ENCODE peak calls at places on chromosomes 16 and 17, in nine cellular contexts. One of them, this sample, is unnamed.

GRCh38 chr17:1035546-1036170 is 38.7 kb downstream of the TIMM22 start:
- DNase-seq in psoas muscle: no peak
- DNase-seq in stimulated activated CD4-positive, alpha-beta T cell treated with anti-CD3 and anti-CD28 coated beads, Interleukin-2, amount 100 ng/mL, for 24 hours: no peak
- DNase-seq in colonic mucosa: no peak
- DNase-seq in COR-L47: no peak
- DNase-seq in activated CD4-positive, alpha-beta T cell treated with anti-CD3 and anti-CD28 coated beads, Interleukin-2, amount 50 U/mL, for 1 hour: no peak
- DNase-seq in fibroblast of the aortic adventitia: no peak
- DNase-seq in AML-193: no peak
- DNase-seq in kidney glomerular epithelial cell: no peak
- DNase-seq in this sample: no peak

GRCh38 chr16:22206847-22207714 is 1.0 kb downstream of the EEF2K start:
- DNase-seq in psoas muscle: peak
- DNase-seq in stimulated activated CD4-positive, alpha-beta T cell treated with anti-CD3 and anti-CD28 coated beads, Interleukin-2, amount 100 ng/mL, for 24 hours: peak
- DNase-seq in colonic mucosa: peak
- DNase-seq in COR-L47: peak
- DNase-seq in activated CD4-positive, alpha-beta T cell treated with anti-CD3 and anti-CD28 coated beads, Interleukin-2, amount 50 U/mL, for 1 hour: peak
- DNase-seq in fibroblast of the aortic adventitia: peak
- DNase-seq in AML-193: peak
- DNase-seq in kidney glomerular epithelial cell: peak
- DNase-seq in this sample: peak

GRCh38 chr17:70865993-70866804 is 696.9 kb downstream of the KCNJ2 start:
- DNase-seq in psoas muscle: no peak
- DNase-seq in stimulated activated CD4-positive, alpha-beta T cell treated with anti-CD3 and anti-CD28 coated beads, Interleukin-2, amount 100 ng/mL, for 24 hours: no peak
- DNase-seq in colonic mucosa: no peak
- DNase-seq in COR-L47: no peak
- DNase-seq in activated CD4-positive, alpha-beta T cell treated with anti-CD3 and anti-CD28 coated beads, Interleukin-2, amount 50 U/mL, for 1 hour: no peak
- DNase-seq in fibroblast of the aortic adventitia: no peak
- DNase-seq in AML-193: no peak
- DNase-seq in kidney glomerular epithelial cell: no peak
- DNase-seq in this sample: no peak

GRCh38 chr17:44919885-44920564 is 4.7 kb upstream of the GFAP start:
- DNase-seq in psoas muscle: peak
- DNase-seq in stimulated activated CD4-positive, alpha-beta T cell treated with anti-CD3 and anti-CD28 coated beads, Interleukin-2, amount 100 ng/mL, for 24 hours: peak
- DNase-seq in colonic mucosa: peak
- DNase-seq in COR-L47: peak
- DNase-seq in activated CD4-positive, alpha-beta T cell treated with anti-CD3 and anti-CD28 coated beads, Interleukin-2, amount 50 U/mL, for 1 hour: peak
- DNase-seq in fibroblast of the aortic adventitia: peak
- DNase-seq in AML-193: peak
- DNase-seq in kidney glomerular epithelial cell: peak
- DNase-seq in this sample: peak

GRCh38 chr16:46673320-46674013 is 15.5 kb downstream of the VPS35 start:
- DNase-seq in psoas muscle: peak
- DNase-seq in stimulated activated CD4-positive, alpha-beta T cell treated with anti-CD3 and anti-CD28 coated beads, Interleukin-2, amount 100 ng/mL, for 24 hours: peak
- DNase-seq in colonic mucosa: no peak
- DNase-seq in COR-L47: peak
- DNase-seq in activated CD4-positive, alpha-beta T cell treated with anti-CD3 and anti-CD28 coated beads, Interleukin-2, amount 50 U/mL, for 1 hour: peak
- DNase-seq in fibroblast of the aortic adventitia: peak
- DNase-seq in AML-193: peak
- DNase-seq in kidney glomerular epithelial cell: peak
- DNase-seq in this sample: peak

GRCh38 chr17:75010683-75011406 is 1.6 kb upstream of the MRPL58 start:
- DNase-seq in psoas muscle: no peak
- DNase-seq in stimulated activated CD4-positive, alpha-beta T cell treated with anti-CD3 and anti-CD28 coated beads, Interleukin-2, amount 100 ng/mL, for 24 hours: no peak
- DNase-seq in colonic mucosa: peak
- DNase-seq in COR-L47: peak
- DNase-seq in activated CD4-positive, alpha-beta T cell treated with anti-CD3 and anti-CD28 coated beads, Interleukin-2, amount 50 U/mL, for 1 hour: no peak
- DNase-seq in fibroblast of the aortic adventitia: peak
- DNase-seq in AML-193: no peak
- DNase-seq in kidney glomerular epithelial cell: peak
- DNase-seq in this sample: no peak

GRCh38 chr17:79991924-79992656 is 43.6 kb downstream of the TBC1D16 start:
- DNase-seq in psoas muscle: no peak
- DNase-seq in stimulated activated CD4-positive, alpha-beta T cell treated with anti-CD3 and anti-CD28 coated beads, Interleukin-2, amount 100 ng/mL, for 24 hours: no peak
- DNase-seq in colonic mucosa: peak
- DNase-seq in COR-L47: no peak
- DNase-seq in activated CD4-positive, alpha-beta T cell treated with anti-CD3 and anti-CD28 coated beads, Interleukin-2, amount 50 U/mL, for 1 hour: no peak
- DNase-seq in fibroblast of the aortic adventitia: no peak
- DNase-seq in AML-193: no peak
- DNase-seq in kidney glomerular epithelial cell: no peak
- DNase-seq in this sample: no peak

GRCh38 chr17:8162997-8163977 is 539 bp upstream of the VAMP2 start:
- DNase-seq in psoas muscle: peak
- DNase-seq in stimulated activated CD4-positive, alpha-beta T cell treated with anti-CD3 and anti-CD28 coated beads, Interleukin-2, amount 100 ng/mL, for 24 hours: peak
- DNase-seq in colonic mucosa: peak
- DNase-seq in COR-L47: no peak
- DNase-seq in activated CD4-positive, alpha-beta T cell treated with anti-CD3 and anti-CD28 coated beads, Interleukin-2, amount 50 U/mL, for 1 hour: no peak
- DNase-seq in fibroblast of the aortic adventitia: no peak
- DNase-seq in AML-193: no peak
- DNase-seq in kidney glomerular epithelial cell: no peak
- DNase-seq in this sample: no peak

GRCh38 chr17:57810740-57811632 is 38.9 kb downstream of the MRPS23 start:
- DNase-seq in psoas muscle: peak
- DNase-seq in stimulated activated CD4-positive, alpha-beta T cell treated with anti-CD3 and anti-CD28 coated beads, Interleukin-2, amount 100 ng/mL, for 24 hours: no peak
- DNase-seq in colonic mucosa: peak
- DNase-seq in COR-L47: peak
- DNase-seq in activated CD4-positive, alpha-beta T cell treated with anti-CD3 and anti-CD28 coated beads, Interleukin-2, amount 50 U/mL, for 1 hour: no peak
- DNase-seq in fibroblast of the aortic adventitia: peak
- DNase-seq in AML-193: peak
- DNase-seq in kidney glomerular epithelial cell: peak
- DNase-seq in this sample: no peak

GRCh38 chr17:27385626-27386025 is 70.6 kb upstream of the KSR1 start:
- DNase-seq in psoas muscle: no peak
- DNase-seq in stimulated activated CD4-positive, alpha-beta T cell treated with anti-CD3 and anti-CD28 coated beads, Interleukin-2, amount 100 ng/mL, for 24 hours: no peak
- DNase-seq in colonic mucosa: no peak
- DNase-seq in COR-L47: no peak
- DNase-seq in activated CD4-positive, alpha-beta T cell treated with anti-CD3 and anti-CD28 coated beads, Interleukin-2, amount 50 U/mL, for 1 hour: no peak
- DNase-seq in fibroblast of the aortic adventitia: no peak
- DNase-seq in AML-193: no peak
- DNase-seq in kidney glomerular epithelial cell: no peak
- DNase-seq in this sample: no peak

GRCh38 chr17:78628547-78629435 is 51.6 kb upstream of the DNAH17 start:
- DNase-seq in psoas muscle: no peak
- DNase-seq in stimulated activated CD4-positive, alpha-beta T cell treated with anti-CD3 and anti-CD28 coated beads, Interleukin-2, amount 100 ng/mL, for 24 hours: no peak
- DNase-seq in colonic mucosa: no peak
- DNase-seq in COR-L47: no peak
- DNase-seq in activated CD4-positive, alpha-beta T cell treated with anti-CD3 and anti-CD28 coated beads, Interleukin-2, amount 50 U/mL, for 1 hour: no peak
- DNase-seq in fibroblast of the aortic adventitia: no peak
- DNase-seq in AML-193: no peak
- DNase-seq in kidney glomerular epithelial cell: no peak
- DNase-seq in this sample: no peak

GRCh38 chr17:40452074-40452787 is 9.0 kb downstream of the IGFBP4 start:
- DNase-seq in psoas muscle: no peak
- DNase-seq in stimulated activated CD4-positive, alpha-beta T cell treated with anti-CD3 and anti-CD28 coated beads, Interleukin-2, amount 100 ng/mL, for 24 hours: no peak
- DNase-seq in colonic mucosa: no peak
- DNase-seq in COR-L47: no peak
- DNase-seq in activated CD4-positive, alpha-beta T cell treated with anti-CD3 and anti-CD28 coated beads, Interleukin-2, amount 50 U/mL, for 1 hour: no peak
- DNase-seq in fibroblast of the aortic adventitia: peak
- DNase-seq in AML-193: no peak
- DNase-seq in kidney glomerular epithelial cell: no peak
- DNase-seq in this sample: no peak

GRCh38 chr16:56332464-56333079 is 92.8 kb downstream of the AMFR start:
- DNase-seq in psoas muscle: peak
- DNase-seq in stimulated activated CD4-positive, alpha-beta T cell treated with anti-CD3 and anti-CD28 coated beads, Interleukin-2, amount 100 ng/mL, for 24 hours: no peak
- DNase-seq in colonic mucosa: peak
- DNase-seq in COR-L47: no peak
- DNase-seq in activated CD4-positive, alpha-beta T cell treated with anti-CD3 and anti-CD28 coated beads, Interleukin-2, amount 50 U/mL, for 1 hour: no peak
- DNase-seq in fibroblast of the aortic adventitia: peak
- DNase-seq in AML-193: peak
- DNase-seq in kidney glomerular epithelial cell: peak
- DNase-seq in this sample: no peak

GRCh38 chr17:20968913-20969616 is 73.7 kb downstream of the USP22 start:
- DNase-seq in psoas muscle: no peak
- DNase-seq in stimulated activated CD4-positive, alpha-beta T cell treated with anti-CD3 and anti-CD28 coated beads, Interleukin-2, amount 100 ng/mL, for 24 hours: no peak
- DNase-seq in colonic mucosa: no peak
- DNase-seq in COR-L47: no peak
- DNase-seq in activated CD4-positive, alpha-beta T cell treated with anti-CD3 and anti-CD28 coated beads, Interleukin-2, amount 50 U/mL, for 1 hour: no peak
- DNase-seq in fibroblast of the aortic adventitia: no peak
- DNase-seq in AML-193: no peak
- DNase-seq in kidney glomerular epithelial cell: no peak
- DNase-seq in this sample: peak

GRCh38 chr17:70366421-70366820 is 197.1 kb downstream of the KCNJ2 start:
- DNase-seq in psoas muscle: no peak
- DNase-seq in stimulated activated CD4-positive, alpha-beta T cell treated with anti-CD3 and anti-CD28 coated beads, Interleukin-2, amount 100 ng/mL, for 24 hours: no peak
- DNase-seq in colonic mucosa: no peak
- DNase-seq in COR-L47: no peak
- DNase-seq in activated CD4-positive, alpha-beta T cell treated with anti-CD3 and anti-CD28 coated beads, Interleukin-2, amount 50 U/mL, for 1 hour: no peak
- DNase-seq in fibroblast of the aortic adventitia: no peak
- DNase-seq in AML-193: no peak
- DNase-seq in kidney glomerular epithelial cell: no peak
- DNase-seq in this sample: no peak

GRCh38 chr17:57110152-57110542 is 25.1 kb downstream of the AKAP1 start:
- DNase-seq in psoas muscle: peak
- DNase-seq in stimulated activated CD4-positive, alpha-beta T cell treated with anti-CD3 and anti-CD28 coated beads, Interleukin-2, amount 100 ng/mL, for 24 hours: no peak
- DNase-seq in colonic mucosa: no peak
- DNase-seq in COR-L47: no peak
- DNase-seq in activated CD4-positive, alpha-beta T cell treated with anti-CD3 and anti-CD28 coated beads, Interleukin-2, amount 50 U/mL, for 1 hour: no peak
- DNase-seq in fibroblast of the aortic adventitia: no peak
- DNase-seq in AML-193: no peak
- DNase-seq in kidney glomerular epithelial cell: no peak
- DNase-seq in this sample: no peak

GRCh38 chr17:9766970-9767369 is 24.4 kb downstream of the DHRS7C start:
- DNase-seq in psoas muscle: no peak
- DNase-seq in stimulated activated CD4-positive, alpha-beta T cell treated with anti-CD3 and anti-CD28 coated beads, Interleukin-2, amount 100 ng/mL, for 24 hours: no peak
- DNase-seq in colonic mucosa: no peak
- DNase-seq in COR-L47: no peak
- DNase-seq in activated CD4-positive, alpha-beta T cell treated with anti-CD3 and anti-CD28 coated beads, Interleukin-2, amount 50 U/mL, for 1 hour: no peak
- DNase-seq in fibroblast of the aortic adventitia: no peak
- DNase-seq in AML-193: no peak
- DNase-seq in kidney glomerular epithelial cell: no peak
- DNase-seq in this sample: no peak

GRCh38 chr16:89815639-89816348 is 653 bp downstream of the FANCA start:
- DNase-seq in psoas muscle: no peak
- DNase-seq in stimulated activated CD4-positive, alpha-beta T cell treated with anti-CD3 and anti-CD28 coated beads, Interleukin-2, amount 100 ng/mL, for 24 hours: no peak
- DNase-seq in colonic mucosa: no peak
- DNase-seq in COR-L47: no peak
- DNase-seq in activated CD4-positive, alpha-beta T cell treated with anti-CD3 and anti-CD28 coated beads, Interleukin-2, amount 50 U/mL, for 1 hour: no peak
- DNase-seq in fibroblast of the aortic adventitia: no peak
- DNase-seq in AML-193: peak
- DNase-seq in kidney glomerular epithelial cell: no peak
- DNase-seq in this sample: no peak

GRCh38 chr16:68792465-68793324 is 50.6 kb upstream of the TANGO6 start:
- DNase-seq in psoas muscle: no peak
- DNase-seq in stimulated activated CD4-positive, alpha-beta T cell treated with anti-CD3 and anti-CD28 coated beads, Interleukin-2, amount 100 ng/mL, for 24 hours: no peak
- DNase-seq in colonic mucosa: peak
- DNase-seq in COR-L47: no peak
- DNase-seq in activated CD4-positive, alpha-beta T cell treated with anti-CD3 and anti-CD28 coated beads, Interleukin-2, amount 50 U/mL, for 1 hour: no peak
- DNase-seq in fibroblast of the aortic adventitia: peak
- DNase-seq in AML-193: no peak
- DNase-seq in kidney glomerular epithelial cell: peak
- DNase-seq in this sample: no peak

GRCh38 chr16:19499481-19499880 is 22.4 kb downstream of the GDE1 start:
- DNase-seq in psoas muscle: no peak
- DNase-seq in stimulated activated CD4-positive, alpha-beta T cell treated with anti-CD3 and anti-CD28 coated beads, Interleukin-2, amount 100 ng/mL, for 24 hours: no peak
- DNase-seq in colonic mucosa: no peak
- DNase-seq in COR-L47: no peak
- DNase-seq in activated CD4-positive, alpha-beta T cell treated with anti-CD3 and anti-CD28 coated beads, Interleukin-2, amount 50 U/mL, for 1 hour: no peak
- DNase-seq in fibroblast of the aortic adventitia: no peak
- DNase-seq in AML-193: no peak
- DNase-seq in kidney glomerular epithelial cell: no peak
- DNase-seq in this sample: no peak

GRCh38 chr16:88086571-88087516 is 135.6 kb downstream of the BANP start:
- DNase-seq in psoas muscle: no peak
- DNase-seq in stimulated activated CD4-positive, alpha-beta T cell treated with anti-CD3 and anti-CD28 coated beads, Interleukin-2, amount 100 ng/mL, for 24 hours: no peak
- DNase-seq in colonic mucosa: no peak
- DNase-seq in COR-L47: no peak
- DNase-seq in activated CD4-positive, alpha-beta T cell treated with anti-CD3 and anti-CD28 coated beads, Interleukin-2, amount 50 U/mL, for 1 hour: no peak
- DNase-seq in fibroblast of the aortic adventitia: no peak
- DNase-seq in AML-193: no peak
- DNase-seq in kidney glomerular epithelial cell: no peak
- DNase-seq in this sample: no peak

GRCh38 chr16:9077001-9077809 is 14.2 kb upstream of the HAPSTR1 start:
- DNase-seq in psoas muscle: no peak
- DNase-seq in stimulated activated CD4-positive, alpha-beta T cell treated with anti-CD3 and anti-CD28 coated beads, Interleukin-2, amount 100 ng/mL, for 24 hours: peak
- DNase-seq in colonic mucosa: no peak
- DNase-seq in COR-L47: no peak
- DNase-seq in activated CD4-positive, alpha-beta T cell treated with anti-CD3 and anti-CD28 coated beads, Interleukin-2, amount 50 U/mL, for 1 hour: no peak
- DNase-seq in fibroblast of the aortic adventitia: peak
- DNase-seq in AML-193: peak
- DNase-seq in kidney glomerular epithelial cell: peak
- DNase-seq in this sample: no peak

GRCh38 chr17:66143657-66144282 is 48.2 kb downstream of the CEP112 start:
- DNase-seq in psoas muscle: no peak
- DNase-seq in stimulated activated CD4-positive, alpha-beta T cell treated with anti-CD3 and anti-CD28 coated beads, Interleukin-2, amount 100 ng/mL, for 24 hours: no peak
- DNase-seq in colonic mucosa: peak
- DNase-seq in COR-L47: no peak
- DNase-seq in activated CD4-positive, alpha-beta T cell treated with anti-CD3 and anti-CD28 coated beads, Interleukin-2, amount 50 U/mL, for 1 hour: no peak
- DNase-seq in fibroblast of the aortic adventitia: no peak
- DNase-seq in AML-193: no peak
- DNase-seq in kidney glomerular epithelial cell: no peak
- DNase-seq in this sample: no peak

GRCh38 chr17:47705536-47706481 is 11.8 kb downstream of the TBKBP1 start:
- DNase-seq in psoas muscle: no peak
- DNase-seq in stimulated activated CD4-positive, alpha-beta T cell treated with anti-CD3 and anti-CD28 coated beads, Interleukin-2, amount 100 ng/mL, for 24 hours: peak
- DNase-seq in colonic mucosa: no peak
- DNase-seq in COR-L47: no peak
- DNase-seq in activated CD4-positive, alpha-beta T cell treated with anti-CD3 and anti-CD28 coated beads, Interleukin-2, amount 50 U/mL, for 1 hour: peak
- DNase-seq in fibroblast of the aortic adventitia: no peak
- DNase-seq in AML-193: no peak
- DNase-seq in kidney glomerular epithelial cell: no peak
- DNase-seq in this sample: no peak

GRCh38 chr17:1252203-1252608 is 18.0 kb upstream of the BHLHA9 start:
- DNase-seq in psoas muscle: peak
- DNase-seq in stimulated activated CD4-positive, alpha-beta T cell treated with anti-CD3 and anti-CD28 coated beads, Interleukin-2, amount 100 ng/mL, for 24 hours: no peak
- DNase-seq in colonic mucosa: peak
- DNase-seq in COR-L47: peak
- DNase-seq in activated CD4-positive, alpha-beta T cell treated with anti-CD3 and anti-CD28 coated beads, Interleukin-2, amount 50 U/mL, for 1 hour: no peak
- DNase-seq in fibroblast of the aortic adventitia: peak
- DNase-seq in AML-193: no peak
- DNase-seq in kidney glomerular epithelial cell: no peak
- DNase-seq in this sample: no peak

GRCh38 chr16:75308011-75308410 is 56.6 kb upstream of the BCAR1 start:
- DNase-seq in psoas muscle: no peak
- DNase-seq in stimulated activated CD4-positive, alpha-beta T cell treated with anti-CD3 and anti-CD28 coated beads, Interleukin-2, amount 100 ng/mL, for 24 hours: no peak
- DNase-seq in colonic mucosa: no peak
- DNase-seq in COR-L47: no peak
- DNase-seq in activated CD4-positive, alpha-beta T cell treated with anti-CD3 and anti-CD28 coated beads, Interleukin-2, amount 50 U/mL, for 1 hour: no peak
- DNase-seq in fibroblast of the aortic adventitia: no peak
- DNase-seq in AML-193: no peak
- DNase-seq in kidney glomerular epithelial cell: no peak
- DNase-seq in this sample: no peak

GRCh38 chr17:65531508-65532431 is 29.7 kb downstream of the AXIN2 start:
- DNase-seq in psoas muscle: peak
- DNase-seq in stimulated activated CD4-positive, alpha-beta T cell treated with anti-CD3 and anti-CD28 coated beads, Interleukin-2, amount 100 ng/mL, for 24 hours: no peak
- DNase-seq in colonic mucosa: no peak
- DNase-seq in COR-L47: peak
- DNase-seq in activated CD4-positive, alpha-beta T cell treated with anti-CD3 and anti-CD28 coated beads, Interleukin-2, amount 50 U/mL, for 1 hour: no peak
- DNase-seq in fibroblast of the aortic adventitia: peak
- DNase-seq in AML-193: no peak
- DNase-seq in kidney glomerular epithelial cell: no peak
- DNase-seq in this sample: no peak

GRCh38 chr16:85988306-85988705 is 89.3 kb downstream of the IRF8 start:
- DNase-seq in psoas muscle: no peak
- DNase-seq in stimulated activated CD4-positive, alpha-beta T cell treated with anti-CD3 and anti-CD28 coated beads, Interleukin-2, amount 100 ng/mL, for 24 hours: no peak
- DNase-seq in colonic mucosa: no peak
- DNase-seq in COR-L47: no peak
- DNase-seq in activated CD4-positive, alpha-beta T cell treated with anti-CD3 and anti-CD28 coated beads, Interleukin-2, amount 50 U/mL, for 1 hour: no peak
- DNase-seq in fibroblast of the aortic adventitia: no peak
- DNase-seq in AML-193: no peak
- DNase-seq in kidney glomerular epithelial cell: no peak
- DNase-seq in this sample: no peak

GRCh38 chr17:15651583-15652110 is 32.1 kb upstream of the FBXW10B start:
- DNase-seq in psoas muscle: peak
- DNase-seq in stimulated activated CD4-positive, alpha-beta T cell treated with anti-CD3 and anti-CD28 coated beads, Interleukin-2, amount 100 ng/mL, for 24 hours: no peak
- DNase-seq in colonic mucosa: peak
- DNase-seq in COR-L47: peak
- DNase-seq in activated CD4-positive, alpha-beta T cell treated with anti-CD3 and anti-CD28 coated beads, Interleukin-2, amount 50 U/mL, for 1 hour: no peak
- DNase-seq in fibroblast of the aortic adventitia: peak
- DNase-seq in AML-193: peak
- DNase-seq in kidney glomerular epithelial cell: peak
- DNase-seq in this sample: peak

GRCh38 chr16:24758986-24759385 is 29.5 kb downstream of the TNRC6A start:
- DNase-seq in psoas muscle: no peak
- DNase-seq in stimulated activated CD4-positive, alpha-beta T cell treated with anti-CD3 and anti-CD28 coated beads, Interleukin-2, amount 100 ng/mL, for 24 hours: no peak
- DNase-seq in colonic mucosa: no peak
- DNase-seq in COR-L47: no peak
- DNase-seq in activated CD4-positive, alpha-beta T cell treated with anti-CD3 and anti-CD28 coated beads, Interleukin-2, amount 50 U/mL, for 1 hour: no peak
- DNase-seq in fibroblast of the aortic adventitia: no peak
- DNase-seq in AML-193: no peak
- DNase-seq in kidney glomerular epithelial cell: no peak
- DNase-seq in this sample: no peak

GRCh38 chr16:20866792-20867191 is 33.4 kb downstream of the DCUN1D3 start:
- DNase-seq in psoas muscle: no peak
- DNase-seq in stimulated activated CD4-positive, alpha-beta T cell treated with anti-CD3 and anti-CD28 coated beads, Interleukin-2, amount 100 ng/mL, for 24 hours: no peak
- DNase-seq in colonic mucosa: no peak
- DNase-seq in COR-L47: no peak
- DNase-seq in activated CD4-positive, alpha-beta T cell treated with anti-CD3 and anti-CD28 coated beads, Interleukin-2, amount 50 U/mL, for 1 hour: no peak
- DNase-seq in fibroblast of the aortic adventitia: no peak
- DNase-seq in AML-193: no peak
- DNase-seq in kidney glomerular epithelial cell: no peak
- DNase-seq in this sample: no peak

This sample was measured in stimulated activated naive B cell treated with anti-CD40 and anti-IgM and Interleukin-4, amounts not matched to agents 10 μg/mL and 1 μg/mL and 100 μg/mL, for 72 hours.